ENCODE peak calls at places on chromosomes 2 and 18, in four cellular contexts. J is HepG2, M is WTC11, U is GM12878. T is an unnamed sample.
A peak's percentile ranks its signal among the peaks of the same experiment; 100 is the strongest.

GRCh38 chr18:46283895-46284295 is 179.7 kb downstream of the HAUS1 start:
- DNase-seq in J (no peak), M (peak; percentile 64), U (no peak), T (no peak)

GRCh38 chr2:66080136-66080535 is 354.8 kb upstream of the MEIS1 start:
- DNase-seq in J (no peak), M (no peak), U (no peak), T (no peak)

GRCh38 chr2:36362291-36362690 is 6.7 kb downstream of the CRIM1 start:
- DNase-seq in J (no peak), M (no peak), U (no peak), T (no peak)

GRCh38 chr2:238165288-238165921 is 6.6 kb downstream of the ERFE start:
- DNase-seq in J (no peak), M (no peak), U (no peak), T (no peak)

GRCh38 chr2:76861708-76862107 is 660.5 kb downstream of the LRRTM4 start:
- DNase-seq in J (no peak), M (no peak), U (peak; percentile 16), T (no peak)

GRCh38 chr2:120489023-120489422 is 143.1 kb downstream of the INHBB start:
- DNase-seq in J (no peak), M (no peak), U (no peak), T (no peak)

GRCh38 chr18:13390196-13390595 is 171.6 kb downstream of the LDLRAD4 start:
- DNase-seq in J (no peak), M (no peak), U (no peak), T (no peak)

GRCh38 chr2:136116111-136116812 is 1.7 kb downstream of the CXCR4 start:
- DNase-seq in J (no peak), M (peak; percentile 25), U (no peak), T (peak; percentile 31)

GRCh38 chr2:174846218-174846617 is 81.9 kb upstream of the CHRNA1 start:
- DNase-seq in J (no peak), M (no peak), U (no peak), T (no peak)

GRCh38 chr2:232117413-232117812 is 155.9 kb downstream of the DIS3L2 start:
- DNase-seq in J (peak; percentile 72), M (peak; percentile 19), U (no peak), T (no peak)

GRCh38 chr2:57156231-57156924 is 890.2 kb upstream of the VRK2 start:
- DNase-seq in J (no peak), M (peak; percentile 10), U (no peak), T (no peak)

GRCh38 chr2:68689553-68690537 is 44.8 kb upstream of the ARHGAP25 start:
- DNase-seq in J (no peak), M (no peak), U (peak; percentile 85), T (no peak)

GRCh38 chr2:240906141-240906910 is at the start of gene CROCC2:
- DNase-seq in J (no peak), M (no peak), U (no peak), T (no peak)

GRCh38 chr2:240928476-240929363 is 22.6 kb downstream of the CROCC2 start:
- DNase-seq in J (no peak), M (no peak), U (no peak), T (no peak)

GRCh38 chr2:235827585-235827992 is 333.7 kb downstream of the AGAP1 start:
- DNase-seq in J (no peak), M (no peak), U (no peak), T (no peak)

GRCh38 chr2:134917958-134918517 is 584 bp upstream of the CCNT2 start:
- DNase-seq in J (no peak), M (no peak), U (peak; percentile 80), T (no peak)
- TF ChIP-seq CBFB in J (no peak), M (no peak), U (peak; percentile 21), T (no peak)

GRCh38 chr2:111121873-111122630 is 1.3 kb downstream of the BCL2L11 start:
- DNase-seq in J (peak; percentile 86), M (peak; percentile 88), U (no peak), T (peak; percentile 94)
- TF ChIP-seq CBFB in J (no peak), M (no peak), U (no peak), T (peak; percentile 67)

GRCh38 chr2:101770672-101771071 is 73.2 kb downstream of the MAP4K4 start:
- DNase-seq in J (peak; percentile 82), M (no peak), U (peak; percentile 30), T (peak; percentile 26)
- TF ChIP-seq CBFB in J (no peak), M (no peak), U (no peak), T (no peak)

GRCh38 chr18:58505181-58505580 is 123.7 kb downstream of the ALPK2 start:
- DNase-seq in J (no peak), M (no peak), U (no peak), T (no peak)

GRCh38 chr18:58499527-58499926 is 129.4 kb downstream of the ALPK2 start:
- DNase-seq in J (no peak), M (no peak), U (no peak), T (no peak)

GRCh38 chr18:58501497-58501896 is 127.4 kb downstream of the ALPK2 start:
- DNase-seq in J (no peak), M (no peak), U (no peak), T (no peak)

GRCh38 chr18:58501033-58501432 is 127.9 kb downstream of the ALPK2 start:
- DNase-seq in J (no peak), M (no peak), U (no peak), T (no peak)

DNA sequence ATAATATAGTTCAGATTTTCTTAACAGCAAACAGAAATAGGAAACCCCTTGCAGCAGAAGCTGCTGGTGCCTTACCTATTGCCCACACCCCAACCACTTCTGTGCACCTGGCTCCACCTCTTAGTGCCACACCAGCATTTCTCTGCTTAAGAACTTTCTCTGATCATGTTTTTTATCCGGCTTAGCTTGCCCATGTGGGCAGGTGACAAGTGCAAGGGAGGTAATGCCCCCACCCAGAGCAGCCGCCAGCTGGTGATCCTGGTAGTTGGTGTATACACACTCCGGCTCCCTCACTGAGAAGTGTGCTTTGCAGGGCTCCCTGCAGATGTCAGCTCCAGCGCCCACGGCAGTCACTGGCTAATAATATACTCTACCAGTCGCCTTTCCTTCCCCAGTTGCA is 126.3 kb downstream of the ALPK2 start:
- DNase-seq in J (no peak), M (no peak), U (no peak), T (no peak)
- TF ChIP-seq CBFB in J (no peak), M (no peak), U (no peak), T (no peak)